ENCODE peak calls at places on chromosome 21, in seven cellular contexts. F is GM12892, B is H1, C is K562, I is HepG2, Y is GM12878, A is SK-N-SH. T is an unnamed sample.
A peak's percentile ranks its signal among the peaks of the same experiment; 100 is the strongest.

GRCh38 chr21:33403786-33404571 is 766 bp downstream of the IFNGR2 start:
- DNase-seq in F (peak; percentile 38), B (peak; percentile 77), C (peak; percentile 65), I (peak; percentile 26), Y (no peak), A (peak; percentile 76), T (peak; percentile 28)

GRCh38 chr21:23977971-23978370 is 1629.3 kb downstream of the MRPL39 start:
- DNase-seq in F (no peak), B (no peak), C (no peak), I (no peak), Y (no peak), A (no peak), T (no peak)

GRCh38 chr21:25939396-25939761 is 204.6 kb downstream of the GABPA start:
- DNase-seq in F (no peak), B (no peak), C (no peak), I (no peak), Y (no peak), A (no peak), T (no peak)

GRCh38 chr21:27196651-27197050 is 229.8 kb upstream of the ADAMTS5 start:
- DNase-seq in F (no peak), B (no peak), C (no peak), I (no peak), Y (no peak), A (no peak), T (no peak)

GRCh38 chr21:15058718-15059316 is 6.0 kb downstream of the NRIP1 start:
- DNase-seq in F (no peak), B (no peak), C (peak; percentile 34), I (no peak), Y (no peak), A (no peak), T (no peak)

GRCh38 chr21:33947451-33948095 is 32.0 kb upstream of the ATP5PO start:
- DNase-seq in F (no peak), B (peak; percentile 46), C (peak; percentile 92), I (peak; percentile 94), Y (peak; percentile 83), A (peak; percentile 38), T (no peak)

GRCh38 chr21:26909972-26910371 is 56.9 kb downstream of the ADAMTS5 start:
- DNase-seq in F (no peak), B (peak; percentile 53), C (no peak), I (no peak), Y (no peak), A (no peak), T (no peak)

GRCh38 chr21:14523234-14523633 is 22.9 kb downstream of the SAMSN1 start:
- DNase-seq in F (no peak), B (no peak), C (no peak), I (no peak), Y (no peak), A (no peak), T (no peak)

GRCh38 chr21:24188511-24188910 is 1418.8 kb downstream of the MRPL39 start:
- DNase-seq in F (no peak), B (no peak), C (no peak), I (no peak), Y (no peak), A (no peak), T (no peak)

GRCh38 chr21:25458484-25458883 is 148.8 kb downstream of the MRPL39 start:
- DNase-seq in F (no peak), B (no peak), C (no peak), I (no peak), Y (no peak), A (no peak), T (no peak)

GRCh38 chr21:33198346-33199135 is 31.2 kb upstream of the IFNAR2 start:
- DNase-seq in F (no peak), B (no peak), C (no peak), I (no peak), Y (no peak), A (no peak), T (no peak)

GRCh38 chr21:16473965-16474364 is 744.2 kb downstream of the USP25 start:
- DNase-seq in F (no peak), B (no peak), C (no peak), I (no peak), Y (no peak), A (no peak), T (no peak)
- TF ChIP-seq TAF1 in F (no peak), B (no peak), C (no peak), I (no peak), Y (no peak), A (no peak), T (no peak)

GRCh38 chr21:28804089-28804670 is 188.5 kb downstream of the LTN1 start:
- DNase-seq in F (no peak), B (no peak), C (no peak), I (no peak), Y (no peak), A (no peak), T (no peak)
- TF ChIP-seq POLR2AphosphoS5 in F (no peak), B (no peak), C (no peak), I (no peak), Y (no peak), A (no peak), T (no peak)

GRCh38 chr21:43832648-43833047 is 32.4 kb upstream of the AGPAT3 start:
- DNase-seq in F (no peak), B (no peak), C (no peak), I (no peak), Y (no peak), A (peak; percentile 25), T (no peak)
- TF ChIP-seq TAF1 in F (no peak), B (no peak), C (no peak), I (no peak), Y (no peak), A (no peak), T (no peak)

GRCh38 chr21:37639756-37640155 is 273.2 kb downstream of the DYRK1A start:
- DNase-seq in F (no peak), B (no peak), C (no peak), I (no peak), Y (no peak), A (no peak), T (no peak)

GRCh38 chr21:37647781-37648180 is 268.5 kb downstream of the KCNJ6 start:
- DNase-seq in F (no peak), B (no peak), C (no peak), I (no peak), Y (no peak), A (no peak), T (no peak)

GRCh38 chr21:37645848-37646247 is 270.4 kb downstream of the KCNJ6 start:
- DNase-seq in F (no peak), B (no peak), C (no peak), I (no peak), Y (no peak), A (no peak), T (no peak)

GRCh38 chr21:37642493-37642892 is 273.8 kb downstream of the KCNJ6 start:
- DNase-seq in F (no peak), B (no peak), C (peak; percentile 70), I (peak; percentile 32), Y (no peak), A (no peak), T (no peak)

DNA sequence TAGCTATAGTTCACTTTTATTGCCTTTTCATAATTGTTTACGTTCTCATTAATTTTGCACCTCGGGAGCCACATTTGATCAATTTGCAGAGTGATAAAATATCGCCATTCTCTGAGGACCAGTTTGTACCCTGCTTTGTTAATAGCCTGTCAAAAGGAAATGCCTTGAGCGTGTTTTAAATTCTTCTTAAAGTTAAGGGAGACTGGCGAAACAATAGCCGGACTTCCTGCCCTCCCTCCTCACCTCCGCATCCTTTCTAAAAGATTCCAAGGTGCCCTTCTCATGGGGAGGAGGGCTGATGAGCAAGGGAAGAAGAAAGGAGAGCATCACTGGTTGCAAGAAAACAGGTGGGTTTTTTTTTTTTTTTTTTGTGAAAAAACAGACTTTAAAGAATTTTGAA is 271.6 kb downstream of the KCNJ6 start:
- DNase-seq in F (no peak), B (no peak), C (no peak), I (no peak), Y (no peak), A (no peak), T (no peak)
- TF ChIP-seq POLR2AphosphoS5 in F (no peak), B (no peak), C (no peak), I (no peak), Y (no peak), A (no peak), T (no peak)

DNA sequence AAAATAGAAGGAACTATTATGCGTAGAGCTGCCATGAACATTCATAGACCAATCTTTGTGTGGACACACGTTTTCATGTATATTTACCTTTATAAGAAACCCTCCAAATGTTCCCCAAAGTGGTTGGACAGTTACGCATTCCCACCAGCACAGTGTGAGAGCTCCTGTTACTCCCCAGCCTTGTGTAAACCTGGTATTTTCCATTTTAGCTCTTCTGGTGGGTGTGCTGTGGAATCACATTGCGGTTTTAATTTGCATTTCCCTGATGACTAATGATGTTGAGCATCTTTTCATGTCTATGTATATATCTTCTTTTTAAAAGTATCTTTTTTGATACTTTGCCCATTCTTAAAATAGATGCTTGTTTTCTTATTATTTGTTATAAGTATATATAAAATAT is 3.2 kb upstream of the UBASH3A start:
- DNase-seq in F (no peak), B (no peak), C (no peak), I (no peak), Y (peak; percentile 68), A (no peak), T (no peak)
- TF ChIP-seq TAF1 in F (no peak), B (no peak), C (no peak), I (no peak), Y (no peak), A (no peak), T (no peak)

DNA sequence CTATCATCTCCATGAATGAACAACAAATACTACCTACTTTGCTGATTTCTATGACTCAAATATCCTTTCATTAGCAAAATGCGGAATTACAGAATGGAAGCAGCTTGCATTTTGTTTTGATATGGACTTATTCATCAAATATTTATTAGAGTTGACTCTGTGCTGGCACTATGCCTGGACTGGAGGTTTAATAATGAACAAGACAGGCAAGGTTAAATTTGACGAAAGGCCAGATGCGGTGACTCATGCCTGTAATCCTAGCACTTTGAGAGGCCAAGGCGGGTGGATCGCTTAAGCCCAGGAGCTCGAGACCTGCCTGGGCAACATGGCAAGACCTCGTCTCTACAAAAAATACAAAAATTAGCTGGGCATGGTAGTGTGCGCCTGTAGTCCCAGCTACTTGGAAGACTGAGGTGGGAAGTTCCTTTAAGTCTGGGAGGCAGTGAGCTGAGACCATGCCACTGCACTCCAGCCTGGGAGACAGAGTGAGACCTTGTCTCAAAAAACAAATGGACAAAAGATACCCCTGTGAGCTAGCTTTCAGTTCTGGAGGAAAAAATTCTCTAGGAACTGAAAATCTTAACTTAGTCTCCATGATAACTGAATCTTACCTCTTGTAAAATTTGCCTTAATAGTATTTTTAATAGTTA is 29.3 kb upstream of the SOD1 start:
- DNase-seq in F (no peak), B (no peak), C (no peak), I (peak; percentile 3), Y (no peak), A (no peak), T (no peak)
- TF ChIP-seq POLR2AphosphoS5 in F (no peak), B (no peak), C (no peak), I (no peak), Y (no peak), A (peak; percentile 26), T (no peak)

DNA sequence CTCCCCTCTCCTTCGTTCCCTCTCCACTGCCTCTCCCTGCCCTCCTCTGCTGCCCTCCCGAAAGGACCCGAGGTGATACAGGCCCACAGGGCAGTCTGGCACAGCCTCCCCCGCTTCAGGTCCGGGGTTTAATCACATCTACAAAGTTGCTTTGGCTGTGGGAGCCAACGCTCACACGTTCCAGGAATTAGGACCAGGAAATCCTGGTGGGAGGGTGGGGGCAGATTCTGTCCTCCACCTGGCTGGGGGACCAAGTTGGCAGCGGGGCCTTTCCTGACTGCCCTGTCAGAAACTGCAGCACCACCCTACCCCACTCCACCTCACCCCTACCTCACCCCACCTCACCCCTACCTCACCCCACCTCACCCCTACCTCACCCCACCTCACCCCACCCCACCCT is 95.1 kb downstream of the WDR4 start:
- DNase-seq in F (no peak), B (no peak), C (no peak), I (no peak), Y (no peak), A (peak; percentile 28), T (no peak)
- TF ChIP-seq TAF1 in F (no peak), B (no peak), C (no peak), I (no peak), Y (no peak), A (no peak), T (no peak)

T was measured in GM12891.